ENCODE peak calls at places on chromosomes 12 and 14, in ten cellular contexts. O is CD8-positive, alpha-beta T cell; J is lower leg skin; Q is heart right ventricle; L is IMR-90; E is GM12865; N is lung; C is fibroblast of villous mesenchyme; B is astrocyte; S is lower lobe of right lung. D is an unnamed sample.

GRCh38 chr14:100391777-100392176 is 68.6 kb downstream of the SLC25A47 start:
- DNase-seq in C (peak), Q (no peak), O (no peak), B (no peak), E (no peak), J (no peak), N (no peak), L (peak), S (no peak), D (no peak)

GRCh38 chr14:89000007-89000942 is 175.8 kb downstream of the TTC8 start:
- DNase-seq in O (no peak), Q (peak), J (peak), E (peak), B (peak), N (peak), C (peak), L (peak), S (peak), D (no peak)

GRCh38 chr14:98218213-98218612 is 1053.8 kb downstream of the BCL11B start:
- DNase-seq in O (no peak), E (no peak), C (no peak), J (no peak), Q (no peak), S (no peak), L (no peak), N (no peak), B (no peak), D (no peak)

GRCh38 chr12:38898001-38898684 is 7.2 kb downstream of the CPNE8 start:
- DNase-seq in J (no peak), S (no peak), N (no peak), Q (no peak), E (no peak), L (no peak), O (no peak), C (peak), B (no peak), D (no peak)

GRCh38 chr12:57233357-57234232 is 4.1 kb downstream of the SHMT2 start:
- DNase-seq in L (peak), J (no peak), E (no peak), N (no peak), O (peak), B (no peak), S (peak), Q (no peak), C (peak), D (no peak)

GRCh38 chr14:103891667-103892215 is 36.5 kb upstream of the TDRD9 start:
- DNase-seq in J (no peak), S (no peak), C (no peak), E (no peak), L (no peak), O (no peak), N (no peak), B (no peak), Q (no peak), D (no peak)

GRCh38 chr12:124579921-124580517 is 12.6 kb upstream of the NCOR2 start:
- DNase-seq in O (no peak), E (no peak), S (no peak), N (no peak), L (no peak), C (no peak), B (no peak), J (no peak), Q (no peak), D (no peak)

GRCh38 chr14:35384386-35385041 is 20.0 kb downstream of the NFKBIA start:
- DNase-seq in B (peak), C (peak), N (no peak), S (no peak), L (peak), O (no peak), E (no peak), J (no peak), Q (peak), D (no peak)

GRCh38 chr12:67322580-67322979 is 53.4 kb downstream of the CAND1 start:
- DNase-seq in C (no peak), L (no peak), J (no peak), Q (no peak), E (no peak), N (no peak), O (no peak), S (no peak), B (no peak), D (no peak)

GRCh38 chr12:70508178-70508577 is 129.1 kb downstream of the PTPRB start:
- DNase-seq in C (no peak), B (no peak), N (no peak), J (no peak), Q (no peak), S (no peak), E (no peak), L (no peak), O (no peak), D (no peak)

GRCh38 chr12:76030378-76031080 is 1.0 kb downstream of the PHLDA1 start:
- DNase-seq in E (peak), C (peak), B (no peak), Q (peak), O (peak), S (peak), L (peak), N (no peak), J (no peak), D (peak)

GRCh38 chr12:78185109-78185508 is 354.4 kb downstream of the NAV3 start:
- DNase-seq in S (no peak), Q (no peak), L (peak), J (no peak), O (no peak), E (no peak), B (peak), C (no peak), N (no peak), D (no peak)

GRCh38 chr12:34204830-34205285 is 182.6 kb downstream of the ALG10 start:
- DNase-seq in N (no peak), B (no peak), L (no peak), O (no peak), E (no peak), C (no peak), Q (no peak), J (no peak), S (no peak), D (no peak)

GRCh38 chr14:52974406-52974805 is 23.6 kb upstream of the FERMT2 start:
- DNase-seq in E (no peak), Q (no peak), O (no peak), B (no peak), S (no peak), C (peak), N (no peak), L (peak), J (no peak), D (no peak)

GRCh38 chr14:69483765-69484443 is 624 bp upstream of the PLEKHD1 start:
- DNase-seq in O (no peak), L (peak), B (peak), J (no peak), E (no peak), S (no peak), C (peak), Q (peak), N (no peak), D (peak)

GRCh38 chr12:117329756-117330155 is 31.7 kb downstream of the NOS1 start:
- DNase-seq in N (no peak), B (no peak), E (no peak), L (no peak), S (no peak), C (no peak), Q (no peak), J (no peak), O (no peak), D (no peak)

GRCh38 chr12:107515446-107515958 is 170.1 kb upstream of the PWP1 start:
- DNase-seq in C (peak), J (peak), Q (no peak), O (peak), L (peak), N (peak), S (no peak), B (peak), E (peak), D (no peak)

GRCh38 chr14:93103392-93104080 is 12.2 kb downstream of the ITPK1 start:
- DNase-seq in N (peak), O (peak), Q (no peak), J (no peak), C (peak), S (peak), E (peak), B (no peak), L (no peak), D (peak)

GRCh38 chr12:34398706-34399630 is 376.7 kb downstream of the ALG10 start:
- DNase-seq in Q (peak), E (no peak), L (no peak), B (no peak), S (peak), O (peak), J (peak), C (no peak), N (peak), D (peak)

GRCh38 chr12:118219772-118220171 is 83.8 kb downstream of the PEBP1 start:
- DNase-seq in B (no peak), O (no peak), Q (no peak), L (no peak), C (no peak), N (no peak), E (peak), J (no peak), S (no peak), D (no peak)

GRCh38 chr14:35292770-35293561 is 784 bp downstream of the PSMA6 start:
- DNase-seq in B (peak), L (peak), O (no peak), J (no peak), N (no peak), S (no peak), E (peak), C (no peak), Q (no peak), D (no peak)

GRCh38 chr12:117155278-117156060 is 34.8 kb downstream of the FBXO21 start:
- DNase-seq in N (peak), C (peak), J (no peak), Q (peak), O (peak), L (peak), S (peak), B (peak), E (peak), D (peak)

GRCh38 chr12:31644536-31644935 is 15.0 kb upstream of the ETFBKMT start:
- DNase-seq in J (no peak), S (no peak), E (no peak), N (no peak), Q (no peak), L (no peak), C (no peak), O (no peak), B (no peak), D (no peak)

GRCh38 chr12:98379106-98379505 is 136.3 kb upstream of the TMPO start:
- DNase-seq in J (no peak), C (no peak), N (no peak), L (no peak), E (no peak), S (no peak), B (no peak), O (no peak), Q (no peak), D (no peak)

GRCh38 chr14:89748004-89748403 is 206.5 kb downstream of the EFCAB11 start:
- DNase-seq in Q (no peak), S (no peak), J (no peak), N (no peak), E (no peak), C (peak), L (peak), B (peak), O (no peak), D (no peak)

GRCh38 chr14:62443796-62444195 is 601.5 kb downstream of the KCNH5 start:
- DNase-seq in O (no peak), C (no peak), E (no peak), L (peak), N (no peak), Q (no peak), B (peak), S (no peak), J (no peak), D (no peak)

GRCh38 chr12:130142736-130143135 is 19.5 kb upstream of the FZD10 start:
- DNase-seq in S (peak), E (no peak), Q (no peak), B (no peak), C (no peak), J (no peak), O (no peak), L (no peak), N (no peak), D (no peak)

GRCh38 chr14:67719866-67720265 is 18.2 kb downstream of the RDH12 start:
- DNase-seq in J (no peak), C (no peak), S (no peak), O (no peak), L (no peak), E (no peak), N (no peak), B (no peak), Q (no peak), D (no peak)
- TF ChIP-seq CTCF in J (no peak), C (no peak), S (no peak), O (no peak), L (no peak), E (no peak), N (no peak), B (no peak), Q (no peak), D (no peak)

GRCh38 chr14:24260026-24260779 is 2.8 kb downstream of the TGM1 start:
- DNase-seq in N (no peak), E (no peak), O (no peak), C (no peak), J (no peak), S (peak), B (no peak), Q (no peak), L (no peak), D (no peak)
- H3K4me3 ChIP-seq in N (no peak), E (no peak), O (no peak), C (no peak), J (no peak), S (no peak), B (no peak), Q (no peak), L (no peak), D (no peak)

DNA sequence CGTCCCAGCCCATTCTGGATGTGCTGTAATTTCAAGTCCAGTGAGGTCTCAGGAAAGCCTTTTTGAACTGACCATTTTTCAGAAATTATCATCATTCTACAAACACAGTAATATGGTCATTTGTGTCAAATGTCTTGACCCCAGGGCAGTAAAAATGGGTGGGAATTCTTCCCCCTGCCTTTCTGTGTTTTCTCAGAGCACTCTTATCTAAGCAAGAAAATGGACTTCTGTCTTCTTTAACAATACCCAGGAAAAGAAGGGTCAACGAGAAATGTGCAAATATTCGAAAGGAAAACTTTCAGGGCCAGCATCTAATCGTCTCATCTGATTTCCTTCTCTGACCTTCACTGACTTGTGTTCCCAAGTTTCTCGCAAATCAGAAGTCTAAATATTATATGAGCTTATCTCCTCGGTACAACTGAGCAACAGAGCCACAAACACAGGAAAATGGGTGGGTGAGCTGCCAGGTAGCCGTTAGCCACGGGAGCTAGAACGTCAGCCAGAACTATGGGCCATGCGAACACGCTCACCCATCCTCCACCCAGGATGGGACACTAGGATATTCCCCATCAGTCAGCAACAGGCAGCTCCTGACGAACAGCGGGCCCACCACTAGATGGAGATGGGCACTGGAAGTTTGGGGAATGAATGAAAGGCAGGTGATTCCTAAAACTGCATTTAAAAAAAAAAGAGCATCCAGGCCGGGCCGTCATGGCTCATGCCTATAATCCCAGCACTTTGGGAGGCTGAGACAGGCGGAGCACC is 57.1 kb downstream of the VWF start:
- DNase-seq in J (no peak), S (no peak), C (peak), E (no peak), B (no peak), O (no peak), L (peak), Q (no peak), N (no peak), D (no peak)
- TF ChIP-seq CTCF in J (no peak), S (peak), C (peak), E (no peak), B (peak), O (no peak), L (peak), Q (no peak), N (no peak), D (no peak)

GRCh38 chr14:71607056-71607455 is 325.2 kb upstream of the RGS6 start:
- DNase-seq in N (no peak), E (peak), C (no peak), O (no peak), J (no peak), S (no peak), Q (no peak), B (no peak), L (no peak), D (no peak)
- H3K4me3 ChIP-seq in N (no peak), E (no peak), C (no peak), O (no peak), J (no peak), S (no peak), Q (no peak), B (no peak), L (no peak), D (no peak)

GRCh38 chr12:41310367-41310766 is 122.2 kb downstream of the PDZRN4 start:
- DNase-seq in C (no peak), Q (no peak), S (no peak), L (no peak), N (no peak), J (no peak), B (no peak), E (no peak), O (no peak), D (no peak)

GRCh38 chr12:41302979-41303403 is 114.9 kb downstream of the PDZRN4 start:
- DNase-seq in O (no peak), C (no peak), Q (no peak), J (no peak), S (no peak), N (no peak), E (peak), B (no peak), L (no peak), D (no peak)

DNA sequence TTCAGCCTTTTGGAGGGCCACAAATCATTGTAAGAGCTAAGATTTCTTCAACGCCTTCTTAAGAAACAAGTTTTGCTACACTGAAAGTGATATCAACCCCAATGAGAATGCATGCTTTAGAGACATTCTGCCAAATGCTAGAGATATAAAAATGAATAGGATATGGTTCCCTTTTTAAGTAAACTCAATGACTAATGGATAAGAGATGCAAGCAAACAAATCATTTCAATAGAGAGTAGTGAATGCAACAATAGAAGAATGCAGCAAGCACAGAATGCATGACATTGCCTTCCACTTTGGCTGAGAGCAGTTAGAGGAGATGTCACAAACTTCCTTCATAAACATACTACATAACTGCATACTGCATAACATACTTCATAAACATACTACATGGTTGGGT is 116.4 kb downstream of the PDZRN4 start:
- DNase-seq in N (no peak), C (no peak), Q (no peak), B (no peak), E (no peak), S (no peak), O (no peak), J (no peak), L (no peak), D (no peak)
- TF ChIP-seq CTCF in N (no peak), C (no peak), Q (no peak), B (no peak), E (no peak), S (no peak), O (no peak), J (no peak), L (no peak), D (no peak)

GRCh38 chr12:59372971-59373370 is 222.9 kb upstream of the SLC16A7 start:
- DNase-seq in E (peak), O (no peak), B (peak), Q (no peak), S (no peak), L (peak), N (no peak), C (peak), J (no peak), D (no peak)
- H3K4me3 ChIP-seq in E (no peak), O (no peak), B (no peak), Q (no peak), S (no peak), L (no peak), N (no peak), C (no peak), J (no peak), D (no peak)

GRCh38 chr12:127455347-127456265 is 811.4 kb upstream of the TMEM132C start:
- DNase-seq in L (no peak), Q (no peak), O (peak), E (no peak), N (no peak), S (no peak), B (peak), J (no peak), C (no peak), D (peak)

GRCh38 chr12:127445583-127445982 is 821.4 kb upstream of the TMEM132C start:
- DNase-seq in N (no peak), B (peak), Q (no peak), J (no peak), L (no peak), C (peak), O (no peak), E (no peak), S (no peak), D (no peak)

DNA sequence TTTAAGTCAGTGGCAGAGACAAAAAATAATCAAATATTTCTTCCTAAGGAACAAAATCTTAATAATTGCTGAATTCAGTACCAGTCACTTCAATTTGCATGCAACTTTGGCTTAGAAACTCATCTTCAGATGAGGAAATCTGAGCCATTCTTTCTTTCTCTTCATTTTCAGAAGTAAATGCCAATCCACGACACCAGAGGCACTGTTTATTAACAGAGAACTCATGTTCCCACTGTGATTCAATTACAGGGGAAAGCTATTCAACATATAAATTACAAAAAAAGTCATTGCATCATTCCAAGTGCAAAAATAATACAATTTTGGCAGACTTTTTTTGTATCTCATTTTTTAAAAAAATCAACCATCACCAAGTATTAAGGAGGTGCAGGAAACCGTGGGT is 816.1 kb upstream of the TMEM132C start:
- DNase-seq in C (no peak), N (no peak), E (no peak), L (peak), B (no peak), S (no peak), Q (no peak), O (no peak), J (no peak), D (no peak)
- TF ChIP-seq CTCF in C (no peak), N (no peak), E (no peak), L (peak), B (no peak), S (no peak), Q (no peak), O (no peak), J (no peak), D (no peak)

GRCh38 chr14:32312010-32312331 is 17.1 kb upstream of the AKAP6 start:
- DNase-seq in O (no peak), E (no peak), N (no peak), J (no peak), Q (no peak), S (no peak), L (no peak), C (no peak), B (no peak), D (no peak)
- H3K4me3 ChIP-seq in O (no peak), E (no peak), N (no peak), J (no peak), Q (no peak), S (no peak), L (no peak), C (no peak), B (no peak), D (no peak)